ENCODE peak calls at places on chromosomes 1 and 21, in five cellular contexts. R is GM23338, Q is thoracic aorta, Z is left ventricle myocardium inferior, H is A549. E is an unnamed sample.

GRCh38 chr1:119139393-119139792 is 1.1 kb downstream of the WARS2 start:
- DNase-seq in R (peak), Q (no peak), Z (no peak), H (no peak), E (no peak)

GRCh38 chr1:30977105-30977504 is 68.5 kb upstream of the SDC3 start:
- DNase-seq in R (peak), Q (no peak), Z (no peak), H (peak), E (no peak)

GRCh38 chr1:37865348-37866119 is 6.1 kb upstream of the MTF1 start:
- DNase-seq in R (no peak), Q (no peak), Z (no peak), H (no peak), E (no peak)

GRCh38 chr1:37965301-37965700 is 18.4 kb upstream of the INPP5B start:
- DNase-seq in R (no peak), Q (no peak), Z (no peak), H (no peak), E (no peak)

GRCh38 chr21:29453511-29453910 is 154.8 kb downstream of the BACH1 start:
- DNase-seq in R (no peak), Q (no peak), Z (no peak), H (no peak), E (no peak)

GRCh38 chr1:46665983-46666382 is 2.2 kb downstream of the ATPAF1 start:
- DNase-seq in R (peak), Q (no peak), Z (no peak), H (no peak), E (no peak)

GRCh38 chr1:201675143-201675542 is 136.2 kb downstream of the NAV1 start:
- DNase-seq in R (no peak), Q (no peak), Z (peak), H (no peak), E (no peak)

GRCh38 chr1:171267391-171267790 is 19.1 kb downstream of the FMO1 start:
- DNase-seq in R (no peak), Q (no peak), Z (no peak), H (no peak), E (no peak)

GRCh38 chr1:87134625-87135024 is 194.1 kb upstream of the LMO4 start:
- DNase-seq in R (no peak), Q (no peak), Z (no peak), H (no peak), E (no peak)

GRCh38 chr1:109365642-109366204 is 32.0 kb downstream of the SORT1 start:
- DNase-seq in R (no peak), Q (no peak), Z (no peak), H (no peak), E (no peak)

GRCh38 chr1:24085007-24085406 is 26.9 kb downstream of the MYOM3 start:
- DNase-seq in R (no peak), Q (no peak), Z (no peak), H (no peak), E (no peak)

GRCh38 chr1:109610609-109611307 is 8.7 kb downstream of the GNAT2 start:
- DNase-seq in R (peak), Q (no peak), Z (no peak), H (no peak), E (no peak)

GRCh38 chr21:26085882-26086281 is 84.7 kb downstream of the APP start:
- DNase-seq in R (no peak), Q (no peak), Z (no peak), H (no peak), E (no peak)

GRCh38 chr21:21968810-21969588 is 970.8 kb downstream of the NCAM2 start:
- DNase-seq in R (no peak), Q (no peak), Z (no peak), H (no peak), E (no peak)

GRCh38 chr1:195054217-195054687 is 1554.0 kb downstream of the KCNT2 start:
- DNase-seq in R (no peak), Q (no peak), Z (no peak), H (no peak), E (no peak)

GRCh38 chr21:33238146-33238545 is 8.4 kb downstream of the IFNAR2 start:
- DNase-seq in R (no peak), Q (no peak), Z (no peak), H (no peak), E (no peak)

GRCh38 chr1:153375511-153375910 is at the start of gene S100A12:
- DNase-seq in R (no peak), Q (no peak), Z (no peak), H (peak), E (no peak)

GRCh38 chr21:35252831-35253230 is 203.7 kb upstream of the RUNX1 start:
- DNase-seq in R (no peak), Q (no peak), Z (no peak), H (no peak), E (no peak)

GRCh38 chr1:180912801-180913616 is at the start of gene KIAA1614:
- DNase-seq in R (peak), Q (no peak), Z (peak), H (no peak), E (no peak)

GRCh38 chr1:183676515-183677189 is 23.5 kb upstream of the APOBEC4 start:
- DNase-seq in R (no peak), Q (no peak), Z (no peak), H (no peak), E (no peak)

GRCh38 chr1:186093437-186093836 is 281.6 kb downstream of the TPR start:
- DNase-seq in R (no peak), Q (no peak), Z (no peak), H (no peak), E (no peak)

GRCh38 chr1:51648180-51649109 is 31.6 kb downstream of the OSBPL9 start:
- DNase-seq in R (peak), Q (no peak), Z (no peak), H (peak), E (no peak)

GRCh38 chr1:13224480-13225060 is 1.4 kb downstream of the PRAMEF18 start:
- DNase-seq in R (no peak), Q (no peak), Z (no peak), H (no peak), E (peak)

GRCh38 chr1:114274621-114275317 is 121.1 kb upstream of the SYT6 start:
- DNase-seq in R (no peak), Q (no peak), Z (no peak), H (no peak), E (no peak)

GRCh38 chr21:17900281-17900989 is 81.3 kb upstream of the C21orf91 start:
- DNase-seq in R (peak), Q (no peak), Z (peak), H (no peak), E (no peak)

GRCh38 chr1:12387641-12388040 is 157.8 kb downstream of the VPS13D start:
- DNase-seq in R (no peak), Q (no peak), Z (no peak), H (peak), E (no peak)

GRCh38 chr21:25375675-25376074 is 231.6 kb downstream of the MRPL39 start:
- DNase-seq in R (no peak), Q (no peak), Z (no peak), H (no peak), E (no peak)

GRCh38 chr1:186002426-186002825 is 268.2 kb downstream of the HMCN1 start:
- DNase-seq in R (no peak), Q (no peak), Z (no peak), H (no peak), E (no peak)

GRCh38 chr1:172976222-172977041 is 74.3 kb downstream of the TNFSF18 start:
- DNase-seq in R (no peak), Q (no peak), Z (no peak), H (peak), E (no peak)

GRCh38 chr1:66778969-66779368 is 22.1 kb downstream of the INSL5 start:
- DNase-seq in R (no peak), Q (no peak), Z (no peak), H (no peak), E (no peak)
- H3K4me3 ChIP-seq in R (no peak), Q (no peak), Z (no peak), H (no peak), E (no peak)

GRCh38 chr1:53297226-53297625 is 30.6 kb downstream of the LRP8 start:
- DNase-seq in R (no peak), Q (no peak), Z (no peak), H (no peak), E (no peak)
- H3K4me3 ChIP-seq in R (no peak), Q (no peak), Z (no peak), H (no peak), E (no peak)

GRCh38 chr1:43302226-43302625 is 1.4 kb downstream of the TIE1 start:
- DNase-seq in R (no peak), Q (no peak), Z (no peak), H (no peak), E (no peak)
- H3K4me3 ChIP-seq in R (no peak), Q (no peak), Z (peak), H (no peak), E (peak)

GRCh38 chr1:70707214-70707613 is 296.1 kb downstream of the CTH start:
- DNase-seq in R (no peak), Q (no peak), Z (no peak), H (no peak), E (no peak)

GRCh38 chr1:70706381-70707173 is 295.5 kb downstream of the CTH start:
- DNase-seq in R (peak), Q (no peak), Z (no peak), H (no peak), E (no peak)
- H3K4me3 ChIP-seq in R (peak), Q (peak), Z (peak), H (peak), E (no peak)

DNA sequence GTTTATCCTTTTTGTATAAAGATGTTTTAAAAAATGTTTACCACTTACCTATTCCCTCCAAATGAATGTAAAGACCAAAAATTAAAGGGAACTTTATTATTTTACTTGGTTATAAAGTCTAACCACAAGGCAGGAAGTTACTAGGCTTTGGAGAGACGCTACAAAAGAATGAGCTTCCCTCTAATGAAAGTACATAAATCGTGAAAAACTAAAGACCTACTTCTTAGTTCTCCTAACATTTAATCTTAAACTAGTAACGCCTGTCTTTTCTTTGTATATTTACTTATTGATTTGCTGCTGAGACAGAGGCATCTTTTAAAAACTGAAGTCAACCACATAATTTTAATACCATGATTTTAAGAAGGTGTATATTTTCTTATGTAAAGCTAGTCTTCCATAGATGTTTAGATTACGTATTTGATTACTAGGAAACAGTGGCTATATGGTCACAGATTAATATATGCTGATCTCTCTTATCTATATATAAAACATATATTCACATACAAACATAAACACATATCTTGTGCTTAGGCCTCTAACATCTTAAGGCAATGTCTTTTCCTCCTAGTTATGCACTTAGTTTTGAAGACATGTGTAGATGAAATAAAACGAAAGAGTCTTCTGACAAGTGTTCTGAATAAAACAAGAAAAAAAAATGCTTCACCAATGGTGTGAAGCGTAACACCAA is 466.9 kb downstream of the USP25 start:
- DNase-seq in R (no peak), Q (no peak), Z (no peak), H (no peak), E (no peak)
- H3K4me3 ChIP-seq in R (no peak), Q (peak), Z (peak), H (peak), E (no peak)

GRCh38 chr21:38807481-38807880 is 1.8 kb downstream of the ETS2 start:
- DNase-seq in R (no peak), Q (no peak), Z (no peak), H (no peak), E (no peak)
- H3K4me3 ChIP-seq in R (peak), Q (peak), Z (peak), H (peak), E (peak)